ENCODE peak calls at places on chromosomes 6 and 20, in eight cellular contexts. C is GM19239; O is activated CD4-positive, alpha-beta T cell treated with anti-CD3 and anti-CD28 coated beads for 48 hours; T is NCI-H748 treated with DMSO at 0.1 percent for 48 hours; M is fibroblast of lung; J is ascending aorta; B is tibial nerve; G is bronchial epithelial cell. N is an unnamed sample.
A peak's percentile ranks its signal among the peaks of the same experiment; 100 is the strongest.

GRCh38 chr20:20546402-20546801 is 166.0 kb downstream of the RALGAPA2 start:
- DNase-seq in C (no peak), O (peak; percentile 26), T (no peak), M (no peak), J (no peak), B (no peak), G (peak; percentile 87), N (no peak)

GRCh38 chr6:39420300-39421265 is 98.1 kb upstream of the KCNK16 start:
- DNase-seq in C (no peak), O (no peak), T (no peak), M (peak; percentile 51), J (no peak), B (no peak), G (peak; percentile 12), N (no peak)

GRCh38 chr20:40536866-40537265 is 152.2 kb downstream of the MAFB start:
- DNase-seq in C (no peak), O (no peak), T (no peak), M (no peak), J (no peak), B (no peak), G (peak; percentile 12), N (no peak)

GRCh38 chr20:57617079-57617795 is 3.0 kb downstream of the ZBP1 start:
- DNase-seq in C (no peak), O (no peak), T (no peak), M (no peak), J (no peak), B (no peak), G (no peak), N (no peak)

GRCh38 chr6:47106721-47107197 is 64.6 kb upstream of the ADGRF1 start:
- DNase-seq in C (no peak), O (no peak), T (no peak), M (no peak), J (no peak), B (no peak), G (peak; percentile 53), N (no peak)

GRCh38 chr6:30974488-30975252 is 8.8 kb upstream of the MUC21 start:
- DNase-seq in C (no peak), O (no peak), T (no peak), M (no peak), J (no peak), B (no peak), G (peak; percentile 42), N (no peak)

GRCh38 chr6:15479761-15480160 is 183.1 kb downstream of the DTNBP1 start:
- DNase-seq in C (no peak), O (no peak), T (no peak), M (no peak), J (no peak), B (no peak), G (peak; percentile 93), N (no peak)

GRCh38 chr6:127690092-127690491 is 113.1 kb downstream of the C6orf58 start:
- DNase-seq in C (no peak), O (no peak), T (no peak), M (peak; percentile 51), J (no peak), B (no peak), G (peak; percentile 29), N (peak; percentile 28)

GRCh38 chr6:91672201-91672600 is 1085.3 kb upstream of the MAP3K7 start:
- DNase-seq in C (no peak), O (no peak), T (no peak), M (no peak), J (no peak), B (no peak), G (no peak), N (no peak)

GRCh38 chr6:158485411-158485810 is 74.5 kb upstream of the TMEM181 start:
- DNase-seq in C (no peak), O (no peak), T (no peak), M (peak; percentile 18), J (no peak), B (no peak), G (no peak), N (no peak)

GRCh38 chr6:119259027-119259426 is 90.5 kb downstream of the MAN1A1 start:
- DNase-seq in C (no peak), O (no peak), T (no peak), M (no peak), J (no peak), B (no peak), G (peak; percentile 81), N (no peak)

GRCh38 chr6:151255811-151256210 is 16.0 kb downstream of the AKAP12 start:
- DNase-seq in C (no peak), O (no peak), T (no peak), M (no peak), J (no peak), B (no peak), G (no peak), N (no peak)

GRCh38 chr20:35743693-35744491 is 1.8 kb upstream of the RBM39 start:
- DNase-seq in C (no peak), O (no peak), T (no peak), M (no peak), J (no peak), B (no peak), G (no peak), N (no peak)